ENCODE peak calls at places on chromosomes 4 and X, in seven cellular contexts. U, K, G, H, J, T and R are unnamed samples.

GRCh38 chrX:19791562-19791961 is 95.8 kb downstream of the SH3KBP1 start:
- DNase-seq in U (no peak), K (no peak), G (no peak), H (no peak), J (peak), T (no peak), R (peak)

GRCh38 chrX:103637604-103638338 is 9.0 kb downstream of the TCEAL1 start:
- DNase-seq in U (no peak), K (no peak), G (no peak), H (no peak), J (peak), T (no peak), R (no peak)

GRCh38 chr4:28557755-28558154 is 1697.1 kb downstream of the STIM2 start:
- DNase-seq in U (no peak), K (no peak), G (no peak), H (no peak), J (peak), T (peak), R (peak)

GRCh38 chr4:173527103-173527876 is 2.7 kb downstream of the HAND2 start:
- DNase-seq in U (peak), K (no peak), G (no peak), H (peak), J (no peak), T (no peak), R (peak)

GRCh38 chr4:176150283-176150682 is 45.1 kb downstream of the SPATA4 start:
- DNase-seq in U (peak), K (no peak), G (no peak), H (no peak), J (peak), T (peak), R (peak)

GRCh38 chrX:122115604-122116003 is 1068.2 kb downstream of the GLUD2 start:
- DNase-seq in U (no peak), K (no peak), G (no peak), H (no peak), J (no peak), T (no peak), R (no peak)

GRCh38 chrX:72247206-72247944 is 8.5 kb upstream of the ERCC6L start:
- DNase-seq in U (no peak), K (no peak), G (no peak), H (no peak), J (peak), T (no peak), R (no peak)

GRCh38 chr4:2591189-2591588 is 54.7 kb downstream of the FAM193A start:
- DNase-seq in U (peak), K (peak), G (no peak), H (peak), J (peak), T (no peak), R (peak)

GRCh38 chrX:80667967-80668366 is 141.7 kb downstream of the BRWD3 start:
- DNase-seq in U (no peak), K (no peak), G (no peak), H (no peak), J (no peak), T (no peak), R (no peak)

GRCh38 chr4:30245140-30245539 is 475.0 kb upstream of the PCDH7 start:
- DNase-seq in U (no peak), K (no peak), G (no peak), H (no peak), J (no peak), T (no peak), R (no peak)

GRCh38 chrX:119694601-119695534 is 1.9 kb upstream of the SEPTIN6 start:
- DNase-seq in U (peak), K (no peak), G (no peak), H (peak), J (no peak), T (peak), R (peak)

GRCh38 chrX:101478366-101478765 is 6.9 kb upstream of the ARMCX4 start:
- DNase-seq in U (peak), K (no peak), G (no peak), H (no peak), J (no peak), T (peak), R (no peak)

GRCh38 chr4:106502106-106502699 is 133.6 kb upstream of the GIMD1 start:
- DNase-seq in U (peak), K (peak), G (peak), H (peak), J (peak), T (peak), R (peak)

GRCh38 chr4:159075531-159075932 is 27.3 kb upstream of the RAPGEF2 start:
- DNase-seq in U (no peak), K (no peak), G (no peak), H (no peak), J (no peak), T (no peak), R (no peak)

GRCh38 chr4:170089743-170090666 is at the start of gene AADAT:
- DNase-seq in U (peak), K (peak), G (peak), H (peak), J (peak), T (peak), R (peak)

GRCh38 chrX:17470136-17470535 is 95.1 kb downstream of the NHS start:
- DNase-seq in U (no peak), K (no peak), G (no peak), H (no peak), J (peak), T (no peak), R (no peak)

GRCh38 chr4:6983500-6984142 is 59.6 kb upstream of the TADA2B start:
- DNase-seq in U (no peak), K (no peak), G (no peak), H (no peak), J (no peak), T (no peak), R (no peak)

GRCh38 chr4:120922390-120923200 is at the start of gene PRDM5:
- DNase-seq in U (peak), K (peak), G (peak), H (peak), J (peak), T (peak), R (peak)

GRCh38 chr4:95381843-95382580 is 166.8 kb downstream of the UNC5C start:
- DNase-seq in U (peak), K (no peak), G (no peak), H (no peak), J (no peak), T (no peak), R (no peak)

GRCh38 chrX:41558531-41558930 is 111.4 kb downstream of the NYX start:
- DNase-seq in U (no peak), K (no peak), G (no peak), H (no peak), J (peak), T (peak), R (peak)

GRCh38 chrX:72123471-72124185 is 8.1 kb downstream of the RTL5 start:
- DNase-seq in U (peak), K (no peak), G (peak), H (peak), J (peak), T (no peak), R (peak)

GRCh38 chr4:78661923-78662521 is 110.5 kb downstream of the ANXA3 start:
- DNase-seq in U (no peak), K (no peak), G (no peak), H (no peak), J (peak), T (no peak), R (peak)

GRCh38 chr4:66911898-66912297 is 633.4 kb downstream of the CENPC start:
- DNase-seq in U (no peak), K (no peak), G (no peak), H (no peak), J (no peak), T (peak), R (peak)

GRCh38 chr4:52957220-52957686 is 95.1 kb downstream of the RASL11B start:
- DNase-seq in U (no peak), K (no peak), G (peak), H (no peak), J (peak), T (peak), R (no peak)

DNA sequence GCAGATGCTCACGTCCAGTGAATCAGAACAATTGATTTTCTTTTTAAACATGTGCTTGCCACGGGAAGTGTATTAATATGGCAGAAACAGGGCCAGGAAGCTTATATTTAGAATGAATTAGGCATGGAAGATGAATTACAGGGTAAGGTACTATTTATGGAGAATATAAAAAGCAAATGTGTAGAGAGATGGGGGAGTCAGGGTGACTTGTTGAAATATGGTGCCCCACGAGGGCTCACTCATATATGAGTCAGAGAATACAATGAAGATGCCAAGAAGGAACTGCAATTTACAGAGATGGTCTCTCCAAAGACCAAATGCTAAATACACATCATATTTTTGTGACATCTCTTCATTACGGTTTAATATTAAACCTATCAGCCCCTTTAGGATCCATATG is 385.1 kb downstream of the ARHGAP24 start:
- DNase-seq in U (no peak), K (no peak), G (no peak), H (no peak), J (peak), T (no peak), R (no peak)
- H3K4ac ChIP-seq in U (no peak), K (no peak), G (no peak), H (no peak), J (no peak), T (no peak), R (no peak)

GRCh38 chrX:27381419-27381818 is 81.7 kb downstream of the PPP4R3C start:
- DNase-seq in U (no peak), K (no peak), G (no peak), H (no peak), J (no peak), T (no peak), R (no peak)

DNA sequence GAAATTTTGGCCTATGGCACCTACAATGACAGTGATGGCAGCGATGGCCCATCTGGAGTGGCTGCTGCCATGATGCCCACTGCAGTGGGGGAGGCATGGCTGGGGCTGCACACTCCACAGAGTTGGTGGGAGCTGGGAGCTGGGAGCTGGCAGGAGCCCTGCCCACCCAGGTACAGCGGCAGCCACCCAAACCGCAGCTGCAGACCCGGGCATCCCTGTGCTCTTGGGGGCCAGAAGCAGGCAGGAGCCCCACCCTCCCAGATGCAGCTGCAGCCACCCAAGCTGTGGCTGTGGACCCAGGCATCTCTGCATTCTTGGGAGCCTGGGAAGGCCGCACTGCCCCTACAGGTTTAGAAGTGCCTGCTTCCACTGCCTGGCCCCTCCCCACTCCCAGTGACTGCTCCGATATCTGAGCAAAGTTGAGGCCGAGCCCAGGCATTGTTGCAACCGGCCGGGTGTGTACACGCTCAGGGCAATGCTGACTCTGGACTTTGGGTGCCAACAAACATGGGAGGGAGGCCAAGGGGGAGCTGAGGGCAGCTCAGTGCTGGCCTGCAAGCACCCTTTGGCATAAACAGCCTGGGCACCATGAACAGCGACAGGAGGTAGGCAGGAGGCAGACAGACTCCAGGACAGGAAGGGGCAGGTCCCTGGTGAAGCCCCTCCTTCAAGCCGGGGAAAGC is 82.8 kb downstream of the PPP4R3C start:
- DNase-seq in U (no peak), K (no peak), G (no peak), H (no peak), J (no peak), T (no peak), R (no peak)
- H2BK5ac ChIP-seq in U (no peak), K (no peak), G (no peak), H (no peak), J (no peak), T (no peak), R (no peak)

DNA sequence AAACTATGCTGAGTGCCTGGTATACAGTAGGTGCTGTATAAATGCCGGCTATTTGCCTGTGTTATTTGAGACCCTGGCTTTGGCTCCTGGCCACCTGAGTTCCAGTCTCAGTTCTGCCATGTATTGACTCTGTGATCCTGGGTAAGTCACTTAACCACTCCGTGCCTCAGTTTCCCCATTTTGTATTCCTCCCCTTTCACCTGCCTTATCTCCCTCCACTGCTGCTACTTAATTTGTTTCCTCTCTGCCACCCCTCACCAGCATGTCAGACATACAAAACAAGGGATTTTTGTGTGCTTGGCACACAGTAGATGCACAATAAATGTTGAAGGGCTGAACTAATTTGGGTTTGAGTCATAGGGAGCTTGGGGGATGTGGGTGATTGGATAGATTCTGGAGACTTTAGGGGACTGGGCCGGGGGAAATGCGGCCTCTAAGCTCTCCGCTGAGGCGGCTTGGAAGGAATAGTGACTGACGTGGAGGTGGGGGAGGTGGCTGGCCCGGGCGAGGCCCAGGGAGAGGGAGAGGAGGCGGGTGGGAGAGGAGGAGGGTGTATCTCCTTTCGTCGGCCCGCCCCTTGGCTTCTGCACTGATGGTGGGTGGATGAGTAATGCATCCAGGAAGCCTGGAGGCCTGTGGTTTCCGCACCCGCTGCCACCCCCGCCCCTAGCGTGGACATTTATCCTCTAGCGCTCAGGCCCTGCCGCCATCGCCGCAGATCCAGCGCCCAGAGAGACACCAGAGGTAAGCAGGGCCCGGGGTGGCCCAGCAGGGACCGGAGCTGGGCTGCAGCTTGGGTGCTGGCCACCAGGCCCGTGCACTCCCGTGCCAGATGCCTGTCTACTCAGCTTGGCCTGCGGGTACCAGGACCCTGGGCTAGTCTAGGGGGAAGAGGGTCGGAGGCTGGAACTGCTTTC is at the start of gene TIMP1:
- DNase-seq in U (peak), K (no peak), G (peak), H (peak), J (peak), T (peak), R (peak)
- H3K9ac ChIP-seq in U (peak), K (peak), G (peak), H (no peak), J (peak), T (no peak), R (peak)

DNA sequence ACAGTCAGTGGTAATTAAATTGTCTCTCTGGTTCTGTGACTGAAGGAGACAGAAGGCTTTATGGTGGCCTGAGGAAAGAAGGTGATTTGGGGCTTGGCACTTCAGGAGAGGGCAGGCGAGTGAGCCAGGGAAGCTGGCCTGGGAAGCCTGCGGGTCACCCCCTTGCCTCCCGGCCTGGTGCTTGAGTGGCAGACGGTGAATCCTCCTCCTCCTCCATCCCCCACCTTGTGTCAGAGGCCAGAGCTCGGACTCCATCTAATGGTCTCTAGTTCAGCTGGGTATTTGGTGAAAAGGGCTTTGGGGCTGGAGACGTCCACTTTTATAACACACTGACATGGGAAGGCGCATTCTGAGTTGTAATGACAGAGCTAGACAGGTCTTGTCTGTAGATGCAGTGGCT is 8.7 kb downstream of the TMEM187 start:
- DNase-seq in U (no peak), K (no peak), G (no peak), H (no peak), J (no peak), T (no peak), R (no peak)
- H3K4ac ChIP-seq in U (no peak), K (no peak), G (no peak), H (no peak), J (no peak), T (no peak), R (no peak)